ENCODE peak calls at places on chromosomes 6 and 20, in ten cellular contexts. Z, X, I, S, R, Q, O, T, L and U are unnamed samples.

GRCh38 chr6:17101422-17102257 is at the start of gene STMND1:
- DNase-seq in T (no peak), I (peak; percentile 40), L (no peak), S (peak; percentile 56), Z (no peak), Q (no peak), O (peak; percentile 57), R (no peak), X (no peak), U (peak; percentile 57)

GRCh38 chr6:63740709-63741108 is 105.1 kb downstream of the PHF3 start:
- DNase-seq in X (no peak), L (peak; percentile 74), I (peak; percentile 30), O (no peak), Z (peak; percentile 82), T (no peak), Q (no peak), S (no peak), R (peak; percentile 65), U (no peak)

GRCh38 chr20:11995750-11996567 is 78.3 kb downstream of the BTBD3 start:
- DNase-seq in L (no peak), Z (no peak), T (peak; percentile 29), S (no peak), X (no peak), I (no peak), O (no peak), Q (no peak), R (no peak), U (no peak)

GRCh38 chr6:38723783-38724182 is 8.7 kb downstream of the DNAH8 start:
- DNase-seq in O (no peak), T (no peak), X (no peak), R (no peak), L (no peak), S (no peak), Z (no peak), I (no peak), Q (no peak), U (no peak)

GRCh38 chr20:1486566-1486965 is 4.7 kb downstream of the SIRPB2 start:
- DNase-seq in R (no peak), Z (no peak), S (no peak), X (no peak), O (no peak), I (no peak), L (no peak), Q (no peak), T (no peak), U (no peak)

GRCh38 chr6:142444800-142445405 is 143.1 kb downstream of the ADGRG6 start:
- DNase-seq in S (no peak), L (no peak), X (no peak), Q (no peak), I (no peak), T (no peak), Z (no peak), O (no peak), R (no peak), U (no peak)

GRCh38 chr6:82363368-82364086 is at the start of gene TPBG:
- DNase-seq in O (peak; percentile 88), S (peak; percentile 63), Z (peak; percentile 40), R (peak; percentile 47), I (peak; percentile 88), T (no peak), X (peak; percentile 59), Q (no peak), L (peak; percentile 86), U (peak; percentile 49)

GRCh38 chr20:56322661-56323060 is 36.1 kb upstream of the FAM210B start:
- DNase-seq in Z (no peak), O (no peak), Q (no peak), X (no peak), R (no peak), L (no peak), S (no peak), T (no peak), I (peak; percentile 45), U (no peak)

GRCh38 chr20:8854566-8854965 is 214.3 kb upstream of the PLCB4 start:
- DNase-seq in Z (peak; percentile 48), I (peak; percentile 46), Q (no peak), R (peak; percentile 58), L (no peak), S (no peak), T (no peak), X (no peak), O (no peak), U (peak; percentile 31)

GRCh38 chr6:110944681-110945151 is 13.8 kb upstream of the GTF3C6 start:
- DNase-seq in S (no peak), I (peak; percentile 74), T (no peak), X (peak; percentile 71), Z (peak; percentile 96), O (no peak), Q (peak; percentile 78), L (peak; percentile 89), R (peak; percentile 81), U (no peak)